ENCODE peak calls at places on chromosome 21, in eight cellular contexts. J is heart right ventricle; H is fibroblast of lung; O is tibial nerve; T is mammary epithelial cell; F is naive thymus-derived CD4-positive, alpha-beta T cell; S is NT2/D1; N is trophoblast cell. L is an unnamed sample. For H3K36me3 and H3K9me3, the result is how much of the 10 kb centered on the place peaks cover.

GRCh38 chr21:14737922-14738321 is 191.8 kb upstream of the SAMSN1 start:
- DNase-seq in J (peak), H (no peak), O (peak), T (peak), F (peak), S (peak), N (peak), L (peak)

GRCh38 chr21:30986966-30987365 is 51.3 kb downstream of the KRTAP19-8 start:
- DNase-seq in J (peak), H (no peak), O (no peak), T (no peak), F (no peak), S (no peak), N (no peak), L (no peak)

GRCh38 chr21:34916446-34916845 is 132.7 kb downstream of the RUNX1 start:
- DNase-seq in J (no peak), H (peak), O (no peak), T (no peak), F (no peak), S (no peak), N (peak), L (no peak)

GRCh38 chr21:36916718-36917117 is 49.8 kb downstream of the HLCS start:
- DNase-seq in J (no peak), H (no peak), O (no peak), T (no peak), F (no peak), S (no peak), N (no peak), L (no peak)

GRCh38 chr21:14259669-14260458 is 43.9 kb downstream of the RBM11 start:
- DNase-seq in J (no peak), H (peak), O (no peak), T (peak), F (peak), S (peak), N (peak), L (no peak)

GRCh38 chr21:36542312-36543101 is 62.6 kb upstream of the CLDN14 start:
- DNase-seq in J (no peak), H (no peak), O (no peak), T (no peak), F (no peak), S (no peak), N (peak), L (no peak)

GRCh38 chr21:28687571-28687970 is 305.1 kb downstream of the LTN1 start:
- DNase-seq in J (no peak), H (no peak), O (no peak), T (peak), F (no peak), S (no peak), N (peak), L (no peak)

GRCh38 chr21:33212159-33212851 is 17.4 kb upstream of the IFNAR2 start:
- DNase-seq in J (no peak), H (peak), O (no peak), T (peak), F (no peak), S (no peak), N (peak), L (no peak)

GRCh38 chr21:31366825-31367224 is 22.8 kb upstream of the TIAM1 start:
- DNase-seq in J (no peak), H (peak), O (no peak), T (peak), F (no peak), S (no peak), N (peak), L (peak)

GRCh38 chr21:25942145-25942544 is 207.4 kb downstream of the GABPA start:
- DNase-seq in J (no peak), H (peak), O (no peak), T (no peak), F (no peak), S (no peak), N (no peak), L (no peak)

GRCh38 chr21:37219766-37220432 is 47.2 kb downstream of the VPS26C start:
- DNase-seq in J (no peak), H (peak), O (no peak), T (no peak), F (no peak), S (no peak), N (no peak), L (no peak)

GRCh38 chr21:32103361-32103760 is 175.5 kb downstream of the MIS18A start:
- DNase-seq in J (no peak), H (no peak), O (no peak), T (no peak), F (no peak), S (no peak), N (no peak), L (no peak)

GRCh38 chr21:16419188-16419874 is 689.5 kb downstream of the USP25 start:
- DNase-seq in J (peak), H (peak), O (peak), T (peak), F (no peak), S (no peak), N (no peak), L (peak)

GRCh38 chr21:31873275-31873695 is 465 bp downstream of the HUNK start:
- DNase-seq in J (no peak), H (no peak), O (no peak), T (no peak), F (no peak), S (no peak), N (no peak), L (peak)

GRCh38 chr21:17925000-17925610 is 105.9 kb upstream of the C21orf91 start:
- DNase-seq in J (peak), H (peak), O (peak), T (peak), F (peak), S (peak), N (peak), L (peak)

GRCh38 chr21:28971171-28971570 is 21.5 kb downstream of the LTN1 start:
- DNase-seq in J (no peak), H (peak), O (no peak), T (no peak), F (no peak), S (peak), N (no peak), L (no peak)

GRCh38 chr21:25029580-25029979 is 577.7 kb downstream of the MRPL39 start:
- DNase-seq in J (no peak), H (no peak), O (no peak), T (no peak), F (no peak), S (no peak), N (no peak), L (no peak)

GRCh38 chr21:32215306-32215685 is 63.6 kb downstream of the MIS18A start:
- DNase-seq in J (no peak), H (no peak), O (no peak), T (no peak), F (no peak), S (no peak), N (no peak), L (no peak)

GRCh38 chr21:34625194-34625593 is 10.3 kb upstream of the RCAN1 start:
- DNase-seq in J (peak), H (no peak), O (no peak), T (no peak), F (no peak), S (no peak), N (no peak), L (no peak)

GRCh38 chr21:29149771-29150425 is 19.5 kb downstream of the MAP3K7CL start:
- DNase-seq in J (no peak), H (peak), O (no peak), T (no peak), F (no peak), S (no peak), N (peak), L (peak)

GRCh38 chr21:31802331-31802730 is 70.4 kb upstream of the SCAF4 start:
- DNase-seq in J (no peak), H (no peak), O (no peak), T (no peak), F (no peak), S (peak), N (peak), L (no peak)

GRCh38 chr21:21246007-21246406 is 247.8 kb downstream of the NCAM2 start:
- DNase-seq in J (no peak), H (no peak), O (no peak), T (no peak), F (no peak), S (no peak), N (no peak), L (no peak)

GRCh38 chr21:23740463-23740862 is 1866.8 kb downstream of the MRPL39 start:
- DNase-seq in J (no peak), H (no peak), O (no peak), T (no peak), F (no peak), S (no peak), N (no peak), L (peak)

GRCh38 chr21:33861125-33861524 is 54.5 kb downstream of the ATP5PO start:
- DNase-seq in J (no peak), H (no peak), O (no peak), T (no peak), F (no peak), S (no peak), N (no peak), L (no peak)

GRCh38 chr21:30199989-30200388 is 15.9 kb downstream of the CLDN8 start:
- DNase-seq in J (no peak), H (no peak), O (no peak), T (no peak), F (no peak), S (no peak), N (no peak), L (no peak)

GRCh38 chr21:44984792-44985440 is 45.1 kb downstream of the SLX9 start:
- DNase-seq in J (no peak), H (no peak), O (no peak), T (no peak), F (no peak), S (no peak), N (no peak), L (peak)
- H3K4me3 ChIP-seq in J (no peak), H (no peak), O (no peak), T (no peak), F (no peak), S (no peak), N (peak), L (no peak)

GRCh38 chr21:46435786-46436227 is 22.9 kb upstream of the DIP2A start:
- DNase-seq in J (no peak), H (no peak), O (no peak), T (no peak), F (no peak), S (no peak), N (no peak), L (no peak)
- H3K36me3 ChIP-seq in J (half or more), H (under half), O (under half), T (under half), F (under half), S (half or more), N (half or more), L (half or more)

DNA sequence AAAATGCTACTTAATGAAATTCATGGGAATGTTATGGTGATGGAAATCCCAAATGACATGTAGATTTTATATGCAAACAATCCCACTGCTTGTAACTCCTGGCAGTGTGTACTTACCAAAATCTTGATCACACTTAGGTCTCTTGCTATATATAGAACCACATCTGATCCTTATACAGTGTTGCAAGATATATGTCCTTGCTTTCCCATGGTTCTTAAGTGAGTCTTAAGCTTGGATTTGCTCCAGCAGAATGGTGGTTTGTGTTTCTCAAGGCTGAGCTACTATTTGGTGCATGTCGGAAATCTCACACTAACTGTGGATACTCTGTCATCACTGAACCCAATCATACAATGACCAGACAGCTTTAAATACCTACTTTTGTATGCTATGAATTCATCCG is 50.0 kb downstream of the KCNJ15 start:
- DNase-seq in J (no peak), H (peak), O (no peak), T (peak), F (no peak), S (no peak), N (no peak), L (no peak)
- H3K9me3 ChIP-seq in J (under half), H (under half), O (under half), T (under half), F (under half), S (under half), N (under half), L (under half)

DNA sequence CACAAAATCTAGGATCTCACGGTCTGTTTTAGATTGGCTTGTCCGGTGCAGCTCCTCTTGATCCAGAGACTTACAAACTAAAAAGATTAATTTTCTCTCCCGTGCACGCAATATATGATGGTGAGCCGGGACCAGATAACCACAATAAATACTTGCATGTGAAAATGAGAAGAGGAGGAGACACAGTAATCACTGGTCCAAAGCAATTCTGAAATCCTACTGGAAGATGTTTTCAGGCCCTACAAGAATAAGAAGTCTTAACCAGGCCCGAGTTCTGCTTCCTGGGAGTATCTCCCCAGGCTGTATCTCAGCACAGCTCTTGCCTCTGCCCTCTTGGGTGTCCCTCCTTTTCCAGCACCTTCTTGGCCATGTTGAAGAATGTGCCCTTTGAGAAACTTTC is 1.0 kb upstream of the WDR4 start:
- DNase-seq in J (no peak), H (no peak), O (no peak), T (no peak), F (peak), S (no peak), N (no peak), L (no peak)
- H3K4me3 ChIP-seq in J (peak), H (peak), O (peak), T (peak), F (peak), S (peak), N (no peak), L (peak)

DNA sequence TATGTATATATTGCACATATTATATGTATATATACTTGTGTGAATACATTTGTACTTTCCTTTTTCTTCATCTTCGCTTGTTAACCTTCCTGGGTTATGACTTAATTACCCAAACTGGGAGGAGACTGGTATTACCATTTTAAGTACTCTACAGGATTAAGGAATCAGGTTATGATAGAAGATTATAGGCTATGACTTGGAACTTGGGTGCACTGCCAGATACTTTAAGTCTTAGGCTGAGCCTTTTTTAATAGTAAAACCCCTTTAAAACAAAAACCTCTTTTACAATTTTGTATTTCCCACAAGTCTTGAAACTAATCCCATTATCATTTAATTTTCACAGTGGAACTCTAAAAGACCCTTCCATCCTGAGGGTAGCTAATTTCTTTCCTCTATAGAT is 6.0 kb downstream of the BRWD1 start:
- DNase-seq in J (no peak), H (no peak), O (no peak), T (no peak), F (no peak), S (no peak), N (no peak), L (no peak)
- H3K36me3 ChIP-seq in J (under half), H (under half), O (under half), T (under half), F (under half), S (half or more), N (under half), L (half or more)

GRCh38 chr21:43808832-43809251 is 19.5 kb downstream of the RRP1 start:
- DNase-seq in J (no peak), H (no peak), O (no peak), T (peak), F (no peak), S (no peak), N (no peak), L (no peak)
- H3K9me3 ChIP-seq in J (under half), H (under half), O (under half), T (under half), F (under half), S (under half), N (under half), L (under half)

DNA sequence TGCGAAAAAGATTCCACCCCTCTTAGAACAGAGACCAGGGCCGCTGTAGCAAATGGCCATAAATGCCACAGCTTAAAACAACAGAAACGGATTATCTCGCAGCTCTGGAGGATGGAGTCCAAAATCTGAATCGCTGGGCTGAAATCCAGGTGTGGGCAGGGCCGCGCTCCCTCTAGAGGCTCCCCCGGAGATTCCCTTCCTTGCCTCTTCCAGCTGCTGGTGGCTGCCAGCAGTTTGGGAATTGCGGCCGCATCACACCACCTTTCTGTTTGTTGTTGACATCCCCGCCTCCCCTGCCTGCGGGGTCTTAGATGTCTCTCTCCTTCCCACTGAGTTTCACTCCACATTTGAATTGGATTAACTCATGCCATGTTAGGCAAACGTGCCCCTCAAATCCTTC is 15.6 kb downstream of the PDE9A start:
- DNase-seq in J (no peak), H (no peak), O (no peak), T (no peak), F (no peak), S (no peak), N (peak), L (peak)
- H3K4me3 ChIP-seq in J (no peak), H (no peak), O (no peak), T (no peak), F (no peak), S (no peak), N (no peak), L (no peak)

GRCh38 chr21:46425566-46425965 is 33.1 kb upstream of the DIP2A start:
- DNase-seq in J (no peak), H (no peak), O (no peak), T (no peak), F (peak), S (no peak), N (no peak), L (no peak)
- H3K36me3 ChIP-seq in J (half or more), H (under half), O (under half), T (under half), F (under half), S (half or more), N (half or more), L (half or more)

DNA sequence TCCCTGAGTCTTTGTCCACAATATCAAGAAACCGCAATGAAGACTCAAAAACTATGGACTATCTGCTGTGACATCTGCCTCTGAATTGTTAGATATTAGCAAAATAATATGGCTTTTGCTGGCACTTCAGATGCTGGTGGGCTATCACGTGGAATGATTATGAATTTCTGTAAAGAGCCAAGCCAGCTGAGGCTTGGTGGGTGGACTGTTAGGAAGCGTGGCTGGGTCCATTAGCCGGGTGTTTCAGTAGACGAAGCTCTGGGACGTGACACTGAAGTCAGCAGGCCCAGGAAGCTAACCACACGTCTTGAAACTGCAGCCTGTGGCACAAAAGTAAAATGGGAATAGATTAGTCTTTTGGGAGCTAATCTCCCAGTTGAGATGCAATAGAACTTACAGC is 780.0 kb upstream of the TPTE start:
- DNase-seq in J (no peak), H (no peak), O (no peak), T (no peak), F (no peak), S (no peak), N (no peak), L (no peak)
- H3K9me3 ChIP-seq in J (under half), H (under half), O (under half), T (half or more), F (under half), S (under half), N (under half), L (under half)

DNA sequence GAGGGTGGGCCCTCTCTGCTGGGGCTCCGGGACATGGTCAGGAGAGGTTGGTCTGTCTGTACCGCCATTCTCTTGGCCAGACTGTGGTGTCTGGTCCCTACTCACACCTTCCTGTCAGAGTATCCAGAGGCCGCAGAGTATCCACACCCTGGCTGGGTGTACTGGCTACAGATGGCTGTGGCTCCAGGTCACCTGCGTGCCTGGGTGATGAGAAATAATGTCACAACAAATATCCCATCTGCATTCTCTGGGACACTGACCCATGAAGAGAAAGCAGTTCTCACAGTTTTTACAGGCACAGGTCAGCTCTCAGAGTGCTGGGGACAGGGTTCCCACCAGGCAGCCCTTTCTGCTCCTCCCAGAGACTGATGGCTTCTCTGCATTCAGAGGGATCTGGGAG is 37.4 kb downstream of the ABCG1 start:
- DNase-seq in J (no peak), H (no peak), O (no peak), T (no peak), F (no peak), S (no peak), N (peak), L (no peak)
- H3K4me3 ChIP-seq in J (no peak), H (no peak), O (no peak), T (no peak), F (no peak), S (no peak), N (no peak), L (no peak)